ENCODE peak calls at places on chromosomes 3 and 15, in nine cellular contexts. I, G, H, W, C, X, Z, O and M are unnamed samples.

GRCh38 chr15:57382222-57382621 is 5.9 kb downstream of the CGNL1 start:
- DNase-seq in H (no peak), Z (no peak), G (no peak), C (no peak), W (no peak), I (no peak), X (no peak), O (no peak), M (peak)

GRCh38 chr3:100047455-100048141 is 66.7 kb downstream of the FILIP1L start:
- DNase-seq in X (no peak), I (no peak), O (no peak), W (no peak), H (peak), G (no peak), Z (no peak), C (no peak), M (peak)

GRCh38 chr3:58084788-58085543 is 76.7 kb downstream of the FLNB start:
- DNase-seq in H (no peak), X (no peak), C (no peak), Z (no peak), W (no peak), I (no peak), G (peak), O (no peak), M (no peak)

GRCh38 chr15:41895957-41896356 is 2.1 kb upstream of the SPTBN5 start:
- DNase-seq in O (no peak), X (no peak), H (no peak), C (no peak), W (no peak), I (no peak), G (no peak), Z (no peak), M (no peak)

GRCh38 chr15:20358066-20358780 is 183.4 kb downstream of the GOLGA6L6 start:
- DNase-seq in G (no peak), I (no peak), X (no peak), H (no peak), O (peak), C (no peak), W (no peak), Z (no peak), M (peak)

GRCh38 chr3:30548605-30549004 is 57.8 kb upstream of the TGFBR2 start:
- DNase-seq in G (peak), C (no peak), W (peak), I (no peak), O (no peak), X (no peak), H (peak), Z (no peak), M (no peak)

GRCh38 chr15:83613716-83614115 is 40.2 kb upstream of the ADAMTSL3 start:
- DNase-seq in C (no peak), H (no peak), W (no peak), Z (peak), O (no peak), X (no peak), G (no peak), I (no peak), M (no peak)

GRCh38 chr15:51869074-51869425 is 39.6 kb downstream of the TMOD3 start:
- DNase-seq in W (no peak), C (no peak), I (peak), G (no peak), H (no peak), X (no peak), Z (no peak), O (peak), M (peak)

GRCh38 chr3:63654246-63654645 is 1.8 kb downstream of the SNTN start:
- DNase-seq in G (no peak), C (no peak), I (no peak), Z (no peak), O (no peak), W (no peak), H (no peak), X (no peak), M (no peak)

GRCh38 chr15:51754267-51754666 is 2.9 kb downstream of the TMOD2 start:
- DNase-seq in H (no peak), X (no peak), I (no peak), Z (no peak), W (no peak), C (no peak), G (no peak), O (no peak), M (no peak)

GRCh38 chr15:82894971-82895520 is 57.5 kb downstream of the HOMER2 start:
- DNase-seq in G (no peak), Z (no peak), W (no peak), H (no peak), O (no peak), I (no peak), C (no peak), X (no peak), M (no peak)

GRCh38 chr3:193129607-193130006 is 111.4 kb upstream of the PLAAT1 start:
- DNase-seq in W (no peak), Z (no peak), O (no peak), H (no peak), X (no peak), G (no peak), C (no peak), I (no peak), M (no peak)

GRCh38 chr3:132817646-132818177 is 95.5 kb upstream of the NPHP3 start:
- DNase-seq in G (no peak), O (no peak), H (no peak), I (no peak), Z (no peak), C (no peak), X (no peak), W (no peak), M (no peak)

GRCh38 chr15:64950888-64951287 is 38.8 kb downstream of the SPG21 start:
- DNase-seq in O (no peak), H (no peak), I (no peak), X (no peak), C (no peak), Z (no peak), W (no peak), G (no peak), M (no peak)

GRCh38 chr15:47764666-47765065 is 47.4 kb downstream of the SEMA6D start:
- DNase-seq in G (no peak), C (no peak), Z (no peak), H (no peak), X (no peak), O (no peak), I (no peak), W (no peak), M (no peak)

GRCh38 chr15:66178531-66178910 is 75.0 kb downstream of the MEGF11 start:
- DNase-seq in X (no peak), O (no peak), I (no peak), W (no peak), C (no peak), H (no peak), Z (no peak), G (no peak), M (no peak)